ENCODE peak calls at places on chromosomes 7 and 10, in seven cellular contexts. One of them, this sample, is unnamed.

GRCh38 chr7:80885774-80886173 is 33.1 kb downstream of the SEMA3C start:
- DNase-seq in epithelial cell of esophagus: no peak
- DNase-seq in IMR-90: no peak
- DNase-seq in stomach: no peak
- DNase-seq in esophagus squamous epithelium: no peak
- DNase-seq in activated T-helper 1 cell treated with Interleukin-2 at 50 U/mL for 16 hours: no peak
- DNase-seq in AML-193: no peak
- DNase-seq in this sample: no peak

GRCh38 chr10:9547921-9548904 is 1469.5 kb upstream of the CELF2 start:
- DNase-seq in IMR-90: no peak
- DNase-seq in esophagus squamous epithelium: no peak
- DNase-seq in epithelial cell of esophagus: no peak
- DNase-seq in stomach: no peak
- DNase-seq in activated T-helper 1 cell treated with Interleukin-2 at 50 U/mL for 16 hours: no peak
- DNase-seq in AML-193: no peak
- DNase-seq in this sample: no peak

GRCh38 chr10:130362308-130362761 is 226.1 kb downstream of the GLRX3 start:
- DNase-seq in IMR-90: no peak
- DNase-seq in epithelial cell of esophagus: no peak
- DNase-seq in activated T-helper 1 cell treated with Interleukin-2 at 50 U/mL for 16 hours: no peak
- DNase-seq in AML-193: no peak
- DNase-seq in stomach: no peak
- DNase-seq in esophagus squamous epithelium: no peak
- DNase-seq in this sample: no peak

GRCh38 chr10:1141261-1141660 is 85.1 kb downstream of the WDR37 start:
- DNase-seq in IMR-90: no peak
- DNase-seq in esophagus squamous epithelium: no peak
- DNase-seq in activated T-helper 1 cell treated with Interleukin-2 at 50 U/mL for 16 hours: no peak
- DNase-seq in AML-193: no peak
- DNase-seq in stomach: no peak
- DNase-seq in epithelial cell of esophagus: no peak
- DNase-seq in this sample: no peak

GRCh38 chr10:97686301-97686961 is 610 bp downstream of the AVPI1 start:
- DNase-seq in esophagus squamous epithelium: no peak
- DNase-seq in IMR-90: no peak
- DNase-seq in stomach: no peak
- DNase-seq in activated T-helper 1 cell treated with Interleukin-2 at 50 U/mL for 16 hours: no peak
- DNase-seq in AML-193: no peak
- DNase-seq in epithelial cell of esophagus: no peak
- DNase-seq in this sample: no peak

GRCh38 chr10:132335189-132336063 is 3.4 kb downstream of the LRRC27 start:
- DNase-seq in epithelial cell of esophagus: no peak
- DNase-seq in IMR-90: no peak
- DNase-seq in esophagus squamous epithelium: no peak
- DNase-seq in AML-193: peak; percentile 87
- DNase-seq in activated T-helper 1 cell treated with Interleukin-2 at 50 U/mL for 16 hours: no peak
- DNase-seq in stomach: no peak
- DNase-seq in this sample: no peak

GRCh38 chr7:47510192-47510591 is 71.7 kb downstream of the TNS3 start:
- DNase-seq in AML-193: no peak
- DNase-seq in stomach: no peak
- DNase-seq in activated T-helper 1 cell treated with Interleukin-2 at 50 U/mL for 16 hours: no peak
- DNase-seq in esophagus squamous epithelium: no peak
- DNase-seq in IMR-90: no peak
- DNase-seq in epithelial cell of esophagus: no peak
- DNase-seq in this sample: no peak

GRCh38 chr7:112503361-112504023 is 22.7 kb downstream of the LSMEM1 start:
- DNase-seq in esophagus squamous epithelium: no peak
- DNase-seq in AML-193: no peak
- DNase-seq in activated T-helper 1 cell treated with Interleukin-2 at 50 U/mL for 16 hours: no peak
- DNase-seq in epithelial cell of esophagus: no peak
- DNase-seq in IMR-90: no peak
- DNase-seq in stomach: no peak
- DNase-seq in this sample: no peak

GRCh38 chr7:77200542-77200941 is 923 bp upstream of the FGL2 start:
- DNase-seq in esophagus squamous epithelium: no peak
- DNase-seq in AML-193: peak; percentile 40
- DNase-seq in epithelial cell of esophagus: no peak
- DNase-seq in activated T-helper 1 cell treated with Interleukin-2 at 50 U/mL for 16 hours: no peak
- DNase-seq in IMR-90: no peak
- DNase-seq in stomach: no peak
- DNase-seq in this sample: no peak

GRCh38 chr7:101754432-101755159 is 62.8 kb upstream of the CUX1 start:
- DNase-seq in activated T-helper 1 cell treated with Interleukin-2 at 50 U/mL for 16 hours: no peak
- DNase-seq in epithelial cell of esophagus: peak; percentile 15
- DNase-seq in AML-193: no peak
- DNase-seq in esophagus squamous epithelium: no peak
- DNase-seq in stomach: no peak
- DNase-seq in IMR-90: peak; percentile 47
- DNase-seq in this sample: peak; percentile 27

GRCh38 chr10:24457661-24458318 is 248.9 kb downstream of the KIAA1217 start:
- DNase-seq in epithelial cell of esophagus: peak; percentile 93
- DNase-seq in stomach: peak; percentile 40
- DNase-seq in activated T-helper 1 cell treated with Interleukin-2 at 50 U/mL for 16 hours: no peak
- DNase-seq in AML-193: peak; percentile 81
- DNase-seq in esophagus squamous epithelium: no peak
- DNase-seq in IMR-90: no peak
- DNase-seq in this sample: no peak

GRCh38 chr7:101733713-101734475 is 83.5 kb upstream of the CUX1 start:
- DNase-seq in AML-193: no peak
- DNase-seq in esophagus squamous epithelium: no peak
- DNase-seq in activated T-helper 1 cell treated with Interleukin-2 at 50 U/mL for 16 hours: no peak
- DNase-seq in epithelial cell of esophagus: no peak
- DNase-seq in IMR-90: peak; percentile 47
- DNase-seq in stomach: peak; percentile 66
- DNase-seq in this sample: no peak

GRCh38 chr7:31488562-31489203 is 25.2 kb upstream of the ITPRID1 start:
- DNase-seq in IMR-90: no peak
- DNase-seq in activated T-helper 1 cell treated with Interleukin-2 at 50 U/mL for 16 hours: peak; percentile 0
- DNase-seq in epithelial cell of esophagus: peak; percentile 77
- DNase-seq in AML-193: peak; percentile 3
- DNase-seq in esophagus squamous epithelium: no peak
- DNase-seq in stomach: peak; percentile 55
- DNase-seq in this sample: no peak

GRCh38 chr10:77771851-77772250 is 134.2 kb upstream of the KCNMA1 start:
- DNase-seq in activated T-helper 1 cell treated with Interleukin-2 at 50 U/mL for 16 hours: no peak
- DNase-seq in AML-193: no peak
- DNase-seq in esophagus squamous epithelium: no peak
- DNase-seq in stomach: no peak
- DNase-seq in epithelial cell of esophagus: no peak
- DNase-seq in IMR-90: no peak
- DNase-seq in this sample: no peak

GRCh38 chr10:128463991-128464755 is 337.9 kb upstream of the MKI67 start:
- DNase-seq in epithelial cell of esophagus: peak; percentile 5
- DNase-seq in IMR-90: peak; percentile 63
- DNase-seq in esophagus squamous epithelium: no peak
- DNase-seq in AML-193: no peak
- DNase-seq in activated T-helper 1 cell treated with Interleukin-2 at 50 U/mL for 16 hours: no peak
- DNase-seq in stomach: peak; percentile 36
- DNase-seq in this sample: no peak

GRCh38 chr10:11162828-11163599 is 145.3 kb downstream of the CELF2 start:
- DNase-seq in AML-193: peak; percentile 99
- DNase-seq in stomach: peak; percentile 55
- DNase-seq in esophagus squamous epithelium: peak; percentile 61
- DNase-seq in IMR-90: no peak
- DNase-seq in epithelial cell of esophagus: no peak
- DNase-seq in activated T-helper 1 cell treated with Interleukin-2 at 50 U/mL for 16 hours: peak; percentile 64
- DNase-seq in this sample: no peak

GRCh38 chr10:100568937-100569336 is 33.2 kb downstream of the HIF1AN start:
- DNase-seq in epithelial cell of esophagus: no peak
- DNase-seq in stomach: no peak
- DNase-seq in activated T-helper 1 cell treated with Interleukin-2 at 50 U/mL for 16 hours: no peak
- DNase-seq in AML-193: no peak
- DNase-seq in IMR-90: no peak
- DNase-seq in esophagus squamous epithelium: no peak
- DNase-seq in this sample: no peak

GRCh38 chr7:140605337-140605736 is 35.3 kb downstream of the DENND2A start:
- DNase-seq in epithelial cell of esophagus: peak; percentile 24
- DNase-seq in esophagus squamous epithelium: no peak
- DNase-seq in activated T-helper 1 cell treated with Interleukin-2 at 50 U/mL for 16 hours: no peak
- DNase-seq in AML-193: no peak
- DNase-seq in stomach: no peak
- DNase-seq in IMR-90: peak; percentile 96
- DNase-seq in this sample: peak; percentile 89

This sample was measured in HFFc6.